ENCODE peak calls at places on chromosomes 4 and X, in six cellular contexts. H is effector memory CD4-positive, alpha-beta T cell; I is aorta; C is naive thymus-derived CD4-positive, alpha-beta T cell; Y is CD8-positive, alpha-beta T cell; F is GM23338. X is an unnamed sample.

GRCh38 chrX:101749436-101749835 is 89.8 kb upstream of the ARMCX2 start:
- DNase-seq in F (no peak), I (no peak), H (no peak), Y (no peak), C (no peak), X (no peak)

GRCh38 chrX:10221651-10222050 is 64.9 kb downstream of the CLCN4 start:
- DNase-seq in C (no peak), Y (no peak), H (no peak), I (no peak), F (no peak), X (no peak)

GRCh38 chr4:2731907-2732314 is 24.2 kb downstream of the TNIP2 start:
- DNase-seq in H (no peak), C (no peak), Y (no peak), I (no peak), F (no peak), X (no peak)

GRCh38 chr4:16669036-16669435 is 229.4 kb downstream of the LDB2 start:
- DNase-seq in H (no peak), C (no peak), F (no peak), Y (no peak), I (no peak), X (no peak)

GRCh38 chr4:156751486-156751885 is 220.1 kb downstream of the PDGFC start:
- DNase-seq in I (no peak), F (no peak), Y (no peak), C (no peak), H (no peak), X (no peak)

GRCh38 chr4:76610751-76611150 is 175.7 kb downstream of the SHROOM3 start:
- DNase-seq in H (no peak), I (no peak), F (peak), Y (no peak), C (no peak), X (no peak)

GRCh38 chr4:168028568-168028967 is 63.8 kb upstream of the ANXA10 start:
- DNase-seq in I (no peak), H (no peak), Y (no peak), F (no peak), C (no peak), X (no peak)

GRCh38 chr4:92455956-92456355 is 152.2 kb downstream of the GRID2 start:
- DNase-seq in H (no peak), F (no peak), C (no peak), I (no peak), Y (no peak), X (no peak)

GRCh38 chrX:78543281-78543680 is 115.8 kb downstream of the RTL3 start:
- DNase-seq in F (no peak), I (no peak), H (no peak), C (no peak), Y (no peak), X (no peak)

GRCh38 chrX:78545233-78545632 is 113.9 kb downstream of the RTL3 start:
- DNase-seq in Y (no peak), C (no peak), H (no peak), I (no peak), F (no peak), X (no peak)

GRCh38 chrX:78548012-78548411 is 111.1 kb downstream of the RTL3 start:
- DNase-seq in H (no peak), F (no peak), I (no peak), C (no peak), Y (no peak), X (no peak)
- H3K27ac ChIP-seq in H (no peak), F (no peak), I (no peak), C (no peak), Y (no peak), X (no peak)

DNA sequence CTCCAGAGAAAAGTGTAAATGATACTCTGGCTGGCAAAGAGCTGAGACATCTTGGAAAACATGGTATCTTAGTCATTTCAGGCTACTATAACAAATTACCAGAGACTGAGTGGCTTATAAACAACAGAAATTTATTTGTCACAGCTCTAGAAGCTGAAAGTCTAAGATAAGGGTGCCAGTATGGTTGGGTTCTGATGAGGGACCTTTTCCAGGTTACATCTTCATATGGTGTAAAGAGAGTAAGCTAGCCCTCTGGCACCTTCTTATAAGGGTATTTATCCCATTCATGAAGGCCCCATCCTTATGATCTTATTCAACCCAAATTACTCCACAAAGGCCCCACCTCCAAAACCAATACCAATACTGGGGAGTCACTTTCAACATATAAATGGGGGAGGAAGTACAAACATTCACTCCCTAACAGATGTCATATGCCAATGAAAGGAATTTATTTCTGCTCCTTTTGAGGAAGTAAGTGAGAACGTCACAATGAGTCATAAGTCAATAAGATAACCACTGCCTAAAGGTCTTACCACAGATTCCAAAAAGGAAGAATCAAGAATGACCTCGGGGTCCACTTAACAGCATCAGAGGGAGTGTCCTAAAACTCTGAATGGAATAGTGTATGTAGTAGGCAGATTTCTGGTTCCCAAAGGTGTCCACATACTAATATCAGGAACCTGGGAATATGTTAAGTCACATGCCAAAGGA is 246.6 kb downstream of the OPHN1 start:
- DNase-seq in Y (no peak), I (no peak), F (no peak), H (no peak), C (no peak), X (no peak)
- H3K27ac ChIP-seq in Y (no peak), I (no peak), F (no peak), H (no peak), C (no peak), X (no peak)

GRCh38 chrX:39449352-39449751 is 648.1 kb downstream of the MID1IP1 start:
- DNase-seq in C (no peak), F (no peak), I (no peak), Y (no peak), H (no peak), X (no peak)

GRCh38 chrX:39450578-39450977 is 647.2 kb downstream of the BCOR start:
- DNase-seq in H (no peak), I (no peak), Y (no peak), F (peak), C (peak), X (no peak)

GRCh38 chrX:39452404-39452803 is 645.4 kb downstream of the BCOR start:
- DNase-seq in F (no peak), I (no peak), C (no peak), H (no peak), Y (no peak), X (no peak)

GRCh38 chrX:39453847-39454645 is 643.7 kb downstream of the BCOR start:
- DNase-seq in C (no peak), Y (no peak), F (no peak), H (no peak), I (no peak), X (no peak)

DNA sequence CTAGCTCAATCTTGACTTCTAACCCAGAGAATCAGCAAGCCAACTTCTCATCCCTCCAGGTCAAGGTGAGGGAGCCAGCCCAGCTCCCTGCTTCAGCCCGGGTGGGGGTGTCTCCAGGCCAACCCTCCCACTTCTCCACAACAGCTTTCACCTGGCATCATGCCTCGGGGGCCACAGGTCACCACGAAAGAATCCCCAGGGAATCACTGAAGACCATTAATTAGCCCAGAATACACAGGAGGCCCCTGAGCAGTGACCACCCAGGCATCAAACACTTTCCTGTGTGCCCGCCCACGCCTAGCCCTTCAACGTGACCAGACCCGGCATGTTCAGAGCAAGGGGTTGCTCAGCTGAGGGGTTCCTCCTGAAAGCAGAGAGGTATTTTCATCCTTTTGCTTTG is 646.7 kb downstream of the BCOR start:
- DNase-seq in C (no peak), F (no peak), Y (no peak), I (no peak), H (no peak), X (no peak)
- H3K27ac ChIP-seq in C (no peak), F (no peak), Y (no peak), I (no peak), H (no peak), X (no peak)

GRCh38 chr4:1058198-1058996 is 47.0 kb downstream of the FGFRL1 start:
- DNase-seq in I (peak), H (no peak), F (no peak), Y (no peak), C (no peak), X (no peak)
- H3K27ac ChIP-seq in I (no peak), H (no peak), F (no peak), Y (no peak), C (no peak), X (no peak)

DNA sequence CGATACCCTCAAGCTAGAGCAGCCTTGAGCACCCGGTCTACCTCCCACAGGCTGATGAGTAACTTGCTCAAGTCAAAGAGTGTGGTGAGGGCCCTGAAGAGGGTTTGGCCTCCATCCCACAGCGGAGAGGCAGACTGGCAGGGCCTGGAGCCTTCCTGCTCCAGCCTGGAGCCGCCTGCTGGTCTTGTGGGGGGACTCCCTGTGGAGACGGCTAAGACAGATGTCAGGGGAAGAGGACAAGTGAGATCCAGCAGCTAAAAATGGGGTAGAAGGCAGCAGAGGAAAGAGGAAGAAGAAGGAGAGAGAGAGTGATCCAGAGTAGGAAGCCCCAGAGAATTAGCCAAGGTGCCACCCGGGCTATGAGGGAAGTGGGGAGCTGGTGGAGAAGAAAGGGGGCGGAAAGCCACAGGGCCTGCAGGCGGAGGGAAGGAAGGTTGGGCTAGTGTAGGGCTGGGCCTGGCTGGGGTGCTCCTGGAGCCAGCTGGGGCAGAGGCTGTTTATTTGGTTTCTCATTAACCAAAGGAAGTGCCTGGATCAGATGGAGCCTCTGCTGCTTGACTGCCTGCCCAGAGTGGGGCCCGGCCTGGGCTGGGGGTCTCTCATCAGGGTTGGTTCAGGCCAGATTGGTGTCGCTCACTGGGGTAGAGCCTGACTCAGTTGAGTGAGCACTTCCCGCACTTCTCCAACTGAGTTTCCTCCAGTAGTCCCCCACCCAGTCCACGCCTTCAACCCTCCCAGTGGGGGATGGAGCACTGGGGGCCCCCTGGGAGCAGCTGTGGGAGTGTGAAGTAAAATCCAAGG is 14.2 kb downstream of the EFNB1 start:
- DNase-seq in I (peak), H (no peak), C (no peak), F (no peak), Y (no peak), X (peak)
- H3K27ac ChIP-seq in I (no peak), H (no peak), C (no peak), F (no peak), Y (no peak), X (no peak)

GRCh38 chr4:140342620-140343019 is 30.8 kb upstream of the SCOC start:
- DNase-seq in C (no peak), I (no peak), Y (no peak), F (no peak), H (no peak), X (no peak)
- H3K27ac ChIP-seq in C (no peak), I (no peak), Y (no peak), F (no peak), H (no peak), X (no peak)

DNA sequence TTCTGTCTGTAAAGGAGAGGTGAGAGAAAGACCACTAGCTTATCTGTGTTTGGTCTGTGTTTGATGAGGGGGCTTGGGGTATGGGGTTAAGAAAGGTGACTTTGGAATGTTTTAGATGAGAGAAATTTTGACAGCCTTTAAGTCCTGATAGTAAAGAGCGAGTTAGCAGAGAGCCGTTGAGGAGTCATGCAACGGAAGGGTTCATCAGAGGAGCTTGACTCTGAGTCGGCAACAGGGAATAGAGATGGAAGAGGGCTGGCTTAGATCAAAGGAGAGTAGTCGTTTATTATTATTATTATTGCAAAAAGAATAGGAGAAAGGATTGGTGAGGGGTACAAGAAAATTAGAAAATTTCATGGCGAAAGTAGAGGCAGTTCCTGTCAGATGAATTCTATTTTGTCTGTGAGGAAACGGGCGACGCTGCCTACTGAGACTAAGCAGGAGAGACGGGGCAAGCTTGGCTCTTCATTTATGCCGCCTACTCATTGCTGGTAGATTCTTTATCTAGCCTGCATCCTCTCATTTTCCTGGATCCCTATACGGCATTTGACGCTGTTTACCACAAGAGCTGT is 473 bp upstream of the VAMP7 start:
- DNase-seq in H (no peak), C (peak), Y (no peak), I (no peak), F (no peak), X (no peak)
- H3K27ac ChIP-seq in H (peak), C (peak), Y (peak), I (no peak), F (no peak), X (peak)

DNA sequence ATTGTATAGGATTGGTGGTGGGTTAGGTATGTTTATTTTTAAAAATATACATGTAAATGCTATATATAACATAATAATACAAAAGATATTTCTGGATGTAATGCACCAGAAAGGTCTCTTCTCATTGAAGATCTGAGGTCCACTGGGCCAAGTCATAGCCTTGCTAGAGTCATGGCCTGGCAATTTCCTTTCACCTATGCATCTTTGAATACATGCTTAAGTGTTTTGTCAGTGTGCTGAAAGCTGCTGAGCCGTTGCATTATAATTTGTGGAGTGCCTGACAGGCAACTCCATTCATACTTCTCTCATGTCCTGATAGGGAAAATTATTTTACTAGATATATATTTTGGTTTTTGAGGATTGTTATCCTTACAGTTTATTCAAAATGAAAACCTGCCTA is 410.2 kb upstream of the CT83 start:
- DNase-seq in H (no peak), Y (no peak), C (no peak), I (no peak), F (no peak), X (no peak)
- H3K27ac ChIP-seq in H (no peak), Y (no peak), C (no peak), I (no peak), F (no peak), X (no peak)